ENCODE peak calls at places on chromosomes 1 and 21, in ten cellular contexts. E, N, X, G, Q, O, S, W, J and K are unnamed samples.

GRCh38 chr1:41664861-41665640 is 180.6 kb upstream of the EDN2 start:
- DNase-seq in J (peak; percentile 85), O (no peak), N (no peak), G (peak; percentile 56), W (no peak), Q (no peak), S (peak; percentile 55), X (no peak), E (no peak), K (peak; percentile 54)

GRCh38 chr1:16260814-16261213 is 23.8 kb upstream of the CPLANE2 start:
- DNase-seq in O (no peak), S (peak; percentile 58), E (no peak), J (no peak), W (no peak), Q (no peak), N (no peak), G (no peak), X (no peak), K (no peak)

GRCh38 chr1:67791261-67791660 is 42.0 kb downstream of the GNG12 start:
- DNase-seq in W (no peak), N (no peak), S (no peak), X (no peak), G (peak; percentile 34), E (no peak), Q (no peak), J (peak; percentile 39), O (no peak), K (no peak)

GRCh38 chr1:47180603-47181094 is 9.2 kb downstream of the PDZK1IP1 start:
- DNase-seq in J (peak; percentile 47), Q (no peak), N (no peak), W (no peak), E (no peak), G (no peak), O (no peak), X (no peak), S (no peak), K (no peak)

GRCh38 chr1:179017383-179018326 is 8.0 kb upstream of the FAM20B start:
- DNase-seq in X (no peak), S (no peak), W (no peak), J (peak; percentile 37), O (peak; percentile 55), E (no peak), N (no peak), Q (no peak), G (no peak), K (no peak)

GRCh38 chr1:101247404-101248287 is 10.8 kb downstream of the S1PR1 start:
- DNase-seq in E (no peak), X (no peak), S (no peak), Q (peak; percentile 94), W (no peak), O (no peak), G (no peak), N (peak; percentile 64), J (no peak), K (no peak)

GRCh38 chr1:2290171-2290578 is 62.1 kb downstream of the SKI start:
- DNase-seq in G (no peak), J (no peak), O (no peak), W (no peak), Q (no peak), E (no peak), S (no peak), X (no peak), N (no peak), K (no peak)

GRCh38 chr1:1627842-1628655 is 3.9 kb upstream of the MMP23B start:
- DNase-seq in O (peak; percentile 14), N (no peak), J (no peak), Q (peak; percentile 9), X (peak; percentile 67), S (no peak), E (peak; percentile 56), G (no peak), W (no peak), K (no peak)

GRCh38 chr1:153805042-153805745 is 30.0 kb downstream of the SLC27A3 start:
- DNase-seq in G (peak; percentile 76), E (no peak), Q (peak; percentile 98), N (peak; percentile 89), X (no peak), O (peak; percentile 87), W (peak; percentile 82), J (peak; percentile 75), S (peak; percentile 68), K (no peak)

GRCh38 chr1:248892590-248892989 is 13.4 kb upstream of the PGBD2 start:
- DNase-seq in S (no peak), X (no peak), O (no peak), Q (no peak), J (no peak), G (no peak), N (no peak), E (no peak), W (no peak), K (no peak)

GRCh38 chr1:154812911-154813816 is 56.9 kb downstream of the KCNN3 start:
- DNase-seq in Q (no peak), X (no peak), O (no peak), W (no peak), J (peak; percentile 44), N (no peak), E (no peak), G (peak; percentile 56), S (peak; percentile 17), K (no peak)

GRCh38 chr1:101112051-101112770 is 86.6 kb upstream of the DPH5 start:
- DNase-seq in X (no peak), E (peak; percentile 56), N (peak; percentile 12), J (peak; percentile 25), G (no peak), S (no peak), O (peak; percentile 44), W (peak; percentile 19), Q (peak; percentile 78), K (no peak)

GRCh38 chr21:41677671-41678015 is 89.2 kb downstream of the RIPK4 start:
- DNase-seq in W (no peak), E (no peak), J (no peak), X (no peak), G (no peak), S (no peak), N (no peak), Q (no peak), O (no peak), K (peak; percentile 42)

GRCh38 chr1:143699115-143699514 is 272.7 kb downstream of the FAM72C start:
- DNase-seq in G (no peak), N (no peak), W (no peak), X (no peak), S (no peak), O (peak; percentile 38), Q (no peak), J (no peak), E (no peak), K (no peak)

GRCh38 chr1:19476440-19477190 is 8.7 kb downstream of the CAPZB start:
- DNase-seq in E (no peak), X (no peak), S (peak; percentile 35), J (peak; percentile 73), G (peak; percentile 48), N (peak; percentile 36), O (no peak), Q (peak; percentile 81), W (no peak), K (no peak)

DNA sequence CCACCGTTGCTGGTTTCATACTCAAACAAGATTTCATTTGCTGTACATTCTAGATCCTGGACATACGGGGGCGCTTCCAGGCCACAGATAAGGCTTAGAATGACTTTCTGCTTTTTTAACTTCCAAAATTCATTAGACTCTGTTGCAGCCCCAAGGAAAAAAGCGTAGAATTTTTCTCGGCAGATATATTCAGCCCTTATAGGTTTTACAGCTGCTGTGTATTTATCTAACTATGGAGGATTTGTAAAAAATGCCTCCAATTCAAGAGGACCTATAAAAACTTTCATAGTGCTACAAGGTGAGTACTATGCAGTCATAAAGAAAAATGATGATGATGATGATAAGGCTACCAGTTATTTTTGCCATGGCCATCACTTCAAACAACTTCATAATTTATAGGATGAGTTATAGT is 51.6 kb downstream of the SLC30A10 start:
- DNase-seq in W (no peak), X (no peak), O (no peak), S (peak; percentile 12), E (peak; percentile 43), Q (peak; percentile 2), G (no peak), N (no peak), J (peak; percentile 2), K (peak; percentile 30)
- TF ChIP-seq CTCF in W (no peak), X (no peak), O (no peak), S (peak; percentile 35), E (peak; percentile 52), Q (peak; percentile 10), G (peak; percentile 46), N (peak; percentile 26), J (peak; percentile 20), K (peak; percentile 34)

GRCh38 chr1:175186371-175187160 is 6.0 kb downstream of the KIAA0040 start:
- DNase-seq in Q (no peak), N (no peak), J (no peak), X (no peak), E (no peak), W (no peak), S (no peak), O (no peak), G (no peak), K (no peak)
- TF ChIP-seq CTCF in Q (no peak), N (no peak), J (no peak), X (no peak), E (no peak), W (no peak), S (no peak), O (no peak), G (no peak), K (no peak)

GRCh38 chr1:204070895-204071294 is 2.0 kb upstream of the SOX13 start:
- DNase-seq in S (no peak), N (no peak), Q (no peak), X (no peak), E (no peak), W (no peak), O (no peak), G (no peak), J (no peak), K (no peak)

GRCh38 chr1:204075116-204075636 is 2.3 kb downstream of the SOX13 start:
- DNase-seq in W (no peak), G (no peak), X (no peak), S (no peak), J (peak; percentile 51), Q (no peak), E (peak; percentile 86), N (no peak), O (no peak), K (peak; percentile 22)

GRCh38 chr1:204073837-204074273 is 940 bp downstream of the SOX13 start:
- DNase-seq in N (no peak), Q (no peak), J (peak; percentile 38), G (no peak), O (no peak), E (no peak), W (no peak), X (no peak), S (no peak), K (no peak)

GRCh38 chr1:204074274-204075115 is 1.6 kb downstream of the SOX13 start:
- DNase-seq in W (no peak), Q (no peak), S (peak; percentile 59), X (peak; percentile 78), E (peak; percentile 90), N (no peak), J (peak; percentile 88), G (peak; percentile 46), O (peak; percentile 80), K (peak; percentile 58)

GRCh38 chr1:204072951-204073836 is at the start of gene SOX13:
- DNase-seq in E (peak; percentile 93), J (peak; percentile 94), X (peak; percentile 88), G (peak; percentile 79), Q (no peak), O (peak; percentile 90), N (no peak), S (peak; percentile 90), W (peak; percentile 86), K (peak; percentile 82)
- TF ChIP-seq CTCF in E (peak; percentile 13), J (peak; percentile 21), X (no peak), G (peak; percentile 44), Q (no peak), O (no peak), N (no peak), S (peak; percentile 33), W (peak; percentile 49), K (no peak)

GRCh38 chr1:26922901-26923300 is 1.4 kb downstream of the NUDC start:
- DNase-seq in O (no peak), X (no peak), J (no peak), W (no peak), G (no peak), S (no peak), N (no peak), Q (no peak), E (no peak), K (no peak)
- TF ChIP-seq CTCF in O (no peak), X (no peak), J (no peak), W (no peak), G (no peak), S (no peak), N (no peak), Q (no peak), E (no peak), K (no peak)